ENCODE peak calls at places on chromosome 4, in ten cellular contexts. K is KG1; N is AG04450; O is T47D; U is NCI-H2081; L is activated CD4-positive, alpha-beta T cell treated with anti-CD3 and anti-CD28 coated beads for 24 hours; B is skeletal muscle cell; G is BE2C; D is stimulated activated CD4-positive, alpha-beta T cell treated with anti-CD3 and anti-CD28 coated beads, Interleukin-4, amount 100 ng/mL, for 24 hours; V is T1000. F is an unnamed sample.

GRCh38 chr4:178273168-178273567 is 830.9 kb upstream of the AGA start:
- DNase-seq in K (no peak), U (no peak), G (no peak), O (no peak), N (no peak), B (no peak), D (no peak), L (no peak), V (no peak), F (no peak)

GRCh38 chr4:16289872-16290554 is 63.7 kb upstream of the TAPT1 start:
- DNase-seq in O (peak), D (no peak), K (peak), U (peak), N (no peak), B (peak), V (peak), G (no peak), L (no peak), F (peak)

GRCh38 chr4:34279011-34279410 is 1965.3 kb downstream of the ARAP2 start:
- DNase-seq in K (no peak), U (no peak), B (no peak), D (no peak), N (no peak), G (no peak), V (no peak), L (no peak), O (peak), F (no peak)

GRCh38 chr4:186693159-186693815 is 30.4 kb downstream of the FAT1 start:
- DNase-seq in G (no peak), D (no peak), U (peak), N (peak), K (no peak), V (peak), B (peak), L (no peak), O (no peak), F (peak)

GRCh38 chr4:127533028-127533700 is 99.6 kb upstream of the INTU start:
- DNase-seq in U (no peak), O (no peak), D (no peak), L (no peak), V (no peak), N (no peak), G (peak), B (peak), K (no peak), F (no peak)

GRCh38 chr4:48205092-48205491 is 64.5 kb downstream of the TEC start:
- DNase-seq in B (peak), L (no peak), O (no peak), D (no peak), U (no peak), N (no peak), G (no peak), V (no peak), K (no peak), F (no peak)

GRCh38 chr4:150070464-150071170 is 7.6 kb upstream of the DCLK2 start:
- DNase-seq in D (no peak), N (no peak), U (no peak), K (no peak), G (no peak), V (no peak), O (no peak), L (no peak), B (peak), F (no peak)

GRCh38 chr4:16031554-16032381 is 52.1 kb downstream of the PROM1 start:
- DNase-seq in L (no peak), K (peak), G (no peak), V (no peak), N (no peak), U (no peak), B (no peak), O (no peak), D (no peak), F (no peak)

GRCh38 chr4:52604215-52604614 is 54.9 kb downstream of the USP46 start:
- DNase-seq in L (no peak), G (no peak), N (no peak), K (no peak), U (no peak), V (no peak), D (no peak), B (no peak), O (peak), F (no peak)

GRCh38 chr4:60683953-60684352 is 516.2 kb upstream of the ADGRL3 start:
- DNase-seq in L (no peak), N (peak), O (no peak), B (peak), G (no peak), K (no peak), D (no peak), U (no peak), V (no peak), F (peak)

GRCh38 chr4:8365951-8366350 is 74.6 kb downstream of the ACOX3 start:
- DNase-seq in D (no peak), B (no peak), G (peak), U (no peak), N (no peak), O (no peak), K (no peak), V (no peak), L (no peak), F (peak)

GRCh38 chr4:2935762-2936743 is 27.2 kb downstream of the NOP14 start:
- DNase-seq in O (no peak), B (no peak), N (no peak), K (no peak), U (no peak), G (no peak), L (peak), D (peak), V (peak), F (peak)